ENCODE peak calls at places on chromosome 1, in five cellular contexts. F is T-helper 17 cell; G is right cardiac atrium; K is A549; Q is central memory CD4-positive, alpha-beta T cell. X is an unnamed sample.
A peak's percentile ranks its signal among the peaks of the same experiment; 100 is the strongest.

GRCh38 chr1:200042437-200043329 is 15.2 kb downstream of the NR5A2 start:
- DNase-seq in F (no peak), G (peak; percentile 56), K (peak; percentile 45), Q (no peak), X (no peak)

GRCh38 chr1:246324711-246325110 is 182.4 kb downstream of the SMYD3 start:
- DNase-seq in F (no peak), G (no peak), K (peak; percentile 69), Q (no peak), X (no peak)

GRCh38 chr1:28926629-28927441 is 12.5 kb downstream of the EPB41 start:
- DNase-seq in F (peak; percentile 15), G (no peak), K (no peak), Q (peak; percentile 87), X (peak; percentile 84)

GRCh38 chr1:60916926-60917325 is 165.4 kb upstream of the NFIA start:
- DNase-seq in F (no peak), G (no peak), K (no peak), Q (no peak), X (no peak)

GRCh38 chr1:62595647-62596046 is 1.7 kb upstream of the ANGPTL3 start:
- DNase-seq in F (no peak), G (no peak), K (no peak), Q (no peak), X (no peak)

GRCh38 chr1:16615253-16616252 is 2.2 kb upstream of the NBPF1 start:
- DNase-seq in F (no peak), G (peak; percentile 27), K (no peak), Q (no peak), X (no peak)

GRCh38 chr1:38132681-38133080 is 86.1 kb upstream of the POU3F1 start:
- DNase-seq in F (no peak), G (no peak), K (no peak), Q (no peak), X (no peak)

GRCh38 chr1:156625436-156626078 is 6.3 kb downstream of the HAPLN2 start:
- DNase-seq in F (peak; percentile 52), G (peak; percentile 84), K (peak; percentile 61), Q (peak; percentile 58), X (peak; percentile 78)

GRCh38 chr1:243495442-243496172 is 239.8 kb downstream of the SDCCAG8 start:
- DNase-seq in F (no peak), G (peak; percentile 68), K (no peak), Q (no peak), X (no peak)

GRCh38 chr1:223180803-223181321 is 37.8 kb upstream of the TLR5 start:
- DNase-seq in F (no peak), G (no peak), K (no peak), Q (no peak), X (no peak)

GRCh38 chr1:39900662-39901485 is 843 bp downstream of the MYCL start:
- DNase-seq in F (no peak), G (peak; percentile 48), K (no peak), Q (no peak), X (no peak)

GRCh38 chr1:172955161-172955821 is 95.5 kb downstream of the TNFSF18 start:
- DNase-seq in F (no peak), G (no peak), K (no peak), Q (no peak), X (no peak)

GRCh38 chr1:113479713-113480676 is 89.7 kb downstream of the MAGI3 start:
- DNase-seq in F (no peak), G (no peak), K (peak; percentile 7), Q (no peak), X (no peak)

GRCh38 chr1:112990271-112990670 is 34.3 kb upstream of the SLC16A1 start:
- DNase-seq in F (no peak), G (no peak), K (no peak), Q (no peak), X (no peak)

GRCh38 chr1:1228596-1229321 is 3.0 kb downstream of the SDF4 start:
- DNase-seq in F (no peak), G (no peak), K (no peak), Q (no peak), X (no peak)

GRCh38 chr1:26067432-26067911 is at the start of gene TRIM63:
- DNase-seq in F (no peak), G (peak; percentile 77), K (no peak), Q (no peak), X (no peak)

GRCh38 chr1:52253421-52253820 is 111.5 kb downstream of the ZFYVE9 start:
- DNase-seq in F (no peak), G (no peak), K (no peak), Q (no peak), X (no peak)

GRCh38 chr1:77757066-77757584 is 2.5 kb downstream of the USP33 start:
- DNase-seq in F (no peak), G (no peak), K (no peak), Q (no peak), X (no peak)

GRCh38 chr1:182968846-182969734 is 16.1 kb upstream of the SHCBP1L start:
- DNase-seq in F (no peak), G (no peak), K (no peak), Q (no peak), X (no peak)

GRCh38 chr1:243946946-243947345 is 96.9 kb upstream of the AKT3 start:
- DNase-seq in F (no peak), G (peak; percentile 52), K (peak; percentile 45), Q (peak; percentile 15), X (peak; percentile 41)

GRCh38 chr1:151720974-151721787 is at the start of gene RIIAD1:
- DNase-seq in F (peak; percentile 43), G (peak; percentile 78), K (no peak), Q (peak; percentile 20), X (peak; percentile 40)

X was measured in naive thymus-derived CD4-positive, alpha-beta T cell.